ENCODE peak calls at places on chromosomes 13 and 19, in ten cellular contexts. I, Q, X, G, U, W, O, D, Y and L are unnamed samples.

GRCh38 chr13:98048263-98048662 is 94.6 kb upstream of the FARP1 start:
- DNase-seq in I (no peak), Q (no peak), X (no peak), G (no peak), U (no peak), W (no peak), O (no peak), D (no peak), Y (no peak), L (no peak)

GRCh38 chr13:77034883-77035282 is 7.9 kb upstream of the FBXL3 start:
- DNase-seq in I (no peak), Q (no peak), X (no peak), G (no peak), U (no peak), W (no peak), O (no peak), D (peak), Y (no peak), L (no peak)

GRCh38 chr13:113860051-113860471 is 3.8 kb downstream of the GAS6 start:
- DNase-seq in I (no peak), Q (no peak), X (no peak), G (no peak), U (no peak), W (no peak), O (no peak), D (no peak), Y (no peak), L (no peak)

GRCh38 chr13:51659276-51660127 is 75.2 kb downstream of the WDFY2 start:
- DNase-seq in I (no peak), Q (no peak), X (no peak), G (no peak), U (no peak), W (no peak), O (no peak), D (no peak), Y (no peak), L (no peak)

GRCh38 chr13:47858678-47859050 is 142.4 kb downstream of the SUCLA2 start:
- DNase-seq in I (no peak), Q (no peak), X (no peak), G (no peak), U (no peak), W (no peak), O (no peak), D (no peak), Y (no peak), L (no peak)

GRCh38 chr13:29396446-29396845 is 199.0 kb downstream of the SLC7A1 start:
- DNase-seq in I (no peak), Q (no peak), X (no peak), G (no peak), U (no peak), W (no peak), O (no peak), D (no peak), Y (no peak), L (no peak)

GRCh38 chr13:39875111-39875510 is 219.6 kb downstream of the COG6 start:
- DNase-seq in I (no peak), Q (no peak), X (no peak), G (no peak), U (no peak), W (no peak), O (no peak), D (no peak), Y (no peak), L (no peak)

GRCh38 chr13:97058417-97058816 is 64.1 kb upstream of the OXGR1 start:
- DNase-seq in I (no peak), Q (no peak), X (no peak), G (no peak), U (no peak), W (no peak), O (no peak), D (no peak), Y (no peak), L (no peak)

GRCh38 chr13:59247166-59247565 is 916.6 kb downstream of the DIAPH3 start:
- DNase-seq in I (no peak), Q (no peak), X (no peak), G (no peak), U (peak), W (no peak), O (peak), D (no peak), Y (no peak), L (peak)

GRCh38 chr19:34847393-34847792 is 74.4 kb upstream of the ZNF599 start:
- DNase-seq in I (no peak), Q (no peak), X (no peak), G (no peak), U (no peak), W (no peak), O (no peak), D (no peak), Y (no peak), L (no peak)

GRCh38 chr13:75550159-75550567 is 572 bp downstream of the UCHL3 start:
- DNase-seq in I (no peak), Q (peak), X (peak), G (no peak), U (peak), W (no peak), O (peak), D (peak), Y (no peak), L (no peak)

GRCh38 chr19:29287061-29287460 is 74.1 kb upstream of the UQCRFS1 start:
- DNase-seq in I (no peak), Q (no peak), X (no peak), G (no peak), U (no peak), W (no peak), O (peak), D (no peak), Y (no peak), L (no peak)